ENCODE peak calls at places on chromosomes 2 and 18, in four cellular contexts. C, R, Y and A are unnamed samples.

GRCh38 chr18:44882163-44882881 is 201.6 kb downstream of the SETBP1 start:
- DNase-seq in C (peak; percentile 88), R (no peak), Y (no peak), A (no peak)

GRCh38 chr18:57784034-57784815 is 18.9 kb downstream of the ATP8B1 start:
- DNase-seq in C (no peak), R (peak; percentile 67), Y (no peak), A (peak; percentile 75)

GRCh38 chr18:35158728-35159443 is 81.9 kb upstream of the ZNF397 start:
- DNase-seq in C (no peak), R (no peak), Y (no peak), A (no peak)

GRCh38 chr2:195898505-195898904 is 170.1 kb downstream of the DNAH7 start:
- DNase-seq in C (peak; percentile 68), R (peak; percentile 99), Y (no peak), A (peak; percentile 99)

GRCh38 chr2:202373490-202373889 is 2.6 kb upstream of the BMPR2 start:
- DNase-seq in C (no peak), R (peak; percentile 14), Y (no peak), A (no peak)

GRCh38 chr2:10654069-10654468 is 35.7 kb downstream of the NOL10 start:
- DNase-seq in C (no peak), R (no peak), Y (no peak), A (peak; percentile 50)

GRCh38 chr2:235432741-235433520 is 60.9 kb upstream of the AGAP1 start:
- DNase-seq in C (no peak), R (no peak), Y (no peak), A (no peak)

GRCh38 chr2:10773841-10774341 is 38.7 kb downstream of the PDIA6 start:
- DNase-seq in C (no peak), R (no peak), Y (no peak), A (no peak)

GRCh38 chr18:58091099-58091611 is 47.1 kb downstream of the NEDD4L start:
- DNase-seq in C (no peak), R (no peak), Y (peak; percentile 73), A (no peak)

GRCh38 chr2:20919301-20919800 is 96.5 kb upstream of the LDAH start:
- DNase-seq in C (no peak), R (no peak), Y (no peak), A (no peak)

GRCh38 chr18:46268662-46269061 is 164.5 kb downstream of the HAUS1 start:
- DNase-seq in C (no peak), R (no peak), Y (no peak), A (no peak)

GRCh38 chr18:49546719-49547273 is 15.1 kb upstream of the LIPG start:
- DNase-seq in C (no peak), R (no peak), Y (no peak), A (no peak)

GRCh38 chr2:81334046-81334445 is 1029.5 kb upstream of the LRRTM1 start:
- DNase-seq in C (no peak), R (no peak), Y (no peak), A (no peak)

GRCh38 chr2:22970284-22970975 is 414.5 kb upstream of the KLHL29 start:
- DNase-seq in C (no peak), R (no peak), Y (no peak), A (no peak)

GRCh38 chr2:73759287-73759764 is 20.6 kb downstream of the DUSP11 start:
- DNase-seq in C (peak; percentile 9), R (peak; percentile 49), Y (no peak), A (no peak)

GRCh38 chr2:139142252-139142651 is 362.1 kb upstream of the NXPH2 start:
- DNase-seq in C (peak; percentile 72), R (no peak), Y (peak; percentile 4), A (peak; percentile 38)

GRCh38 chr2:144524190-144524957 is 4.5 kb upstream of the ZEB2 start:
- DNase-seq in C (peak; percentile 78), R (no peak), Y (no peak), A (peak; percentile 32)

GRCh38 chr2:102092518-102092917 is 50.0 kb upstream of the IL1R1 start:
- DNase-seq in C (no peak), R (no peak), Y (no peak), A (no peak)

GRCh38 chr2:120825370-120826259 is 89.9 kb downstream of the GLI2 start:
- DNase-seq in C (peak; percentile 13), R (peak; percentile 54), Y (no peak), A (peak; percentile 84)

GRCh38 chr2:237122214-237122666 is 36.6 kb downstream of the COPS8 start:
- DNase-seq in C (peak; percentile 27), R (peak; percentile 73), Y (peak; percentile 59), A (peak; percentile 79)

GRCh38 chr2:223841436-223842180 is 4.2 kb upstream of the AP1S3 start:
- DNase-seq in C (no peak), R (no peak), Y (peak; percentile 49), A (no peak)

GRCh38 chr2:223835701-223836532 is 1.5 kb downstream of the AP1S3 start:
- DNase-seq in C (no peak), R (no peak), Y (peak; percentile 83), A (no peak)

GRCh38 chr2:223834431-223834830 is 3.0 kb downstream of the AP1S3 start:
- DNase-seq in C (no peak), R (no peak), Y (no peak), A (no peak)

GRCh38 chr2:223837290-223838061 is at the start of gene AP1S3:
- DNase-seq in C (peak; percentile 73), R (peak; percentile 41), Y (peak; percentile 88), A (peak; percentile 49)
- TF ChIP-seq CTCF in C (no peak), R (no peak), Y (no peak), A (peak; percentile 5)

DNA sequence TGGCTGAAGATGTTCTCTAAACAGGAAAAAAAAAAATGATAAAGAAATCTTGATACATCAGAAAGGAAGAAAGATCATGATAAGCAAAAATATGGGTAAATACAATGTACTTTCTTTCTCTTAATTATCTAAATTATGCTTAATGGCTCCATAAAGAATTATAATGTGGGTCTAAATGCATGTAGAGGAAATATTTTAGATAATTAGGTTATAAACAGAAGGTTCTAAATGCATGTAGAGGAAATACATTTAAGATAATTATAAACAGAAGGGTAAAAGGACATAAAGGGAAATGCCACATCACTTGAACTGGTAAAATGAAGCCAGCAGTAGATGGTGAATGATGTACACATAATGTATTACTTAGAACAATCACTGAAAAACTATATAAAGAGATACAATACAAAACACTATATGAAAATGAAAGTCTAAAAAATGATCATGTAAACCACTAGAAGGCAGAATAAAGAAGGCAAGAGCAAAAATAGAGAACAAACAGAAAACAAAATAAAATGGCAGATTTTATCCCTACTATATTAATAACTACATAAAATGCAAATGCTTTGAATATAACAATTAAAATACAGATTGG is 308.4 kb upstream of the CDH2 start:
- DNase-seq in C (no peak), R (no peak), Y (no peak), A (no peak)
- TF ChIP-seq CTCF in C (no peak), R (no peak), Y (no peak), A (no peak)

GRCh38 chr2:203636896-203637818 is 69.3 kb upstream of the CD28 start:
- DNase-seq in C (no peak), R (no peak), Y (no peak), A (peak; percentile 24)
- TF ChIP-seq CTCF in C (no peak), R (no peak), Y (no peak), A (no peak)

DNA sequence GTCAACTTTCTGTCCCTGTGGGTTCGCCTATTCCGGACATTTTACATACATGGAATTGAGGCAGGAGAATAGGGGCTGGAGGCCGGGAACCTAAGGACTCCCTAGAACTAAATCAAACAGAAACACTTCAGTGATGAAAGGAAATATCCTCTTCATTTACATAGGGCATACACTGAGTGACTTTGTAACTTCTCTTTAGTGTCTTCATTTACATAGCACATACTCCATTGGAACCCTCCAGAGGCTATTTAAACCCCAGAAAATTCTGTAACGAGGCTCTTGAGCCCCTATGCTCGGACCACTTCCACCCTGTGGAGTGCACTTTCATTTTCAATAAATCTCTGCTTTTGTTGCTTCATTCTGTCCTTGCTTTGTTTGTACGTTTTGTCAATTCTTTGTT is 56.4 kb downstream of the CCDC195 start:
- DNase-seq in C (no peak), R (no peak), Y (no peak), A (no peak)
- TF ChIP-seq CTCF in C (no peak), R (no peak), Y (no peak), A (no peak)

GRCh38 chr18:43846302-43846701 is 569.0 kb upstream of the SYT4 start:
- DNase-seq in C (no peak), R (no peak), Y (no peak), A (no peak)
- TF ChIP-seq CTCF in C (no peak), R (no peak), Y (no peak), A (no peak)

GRCh38 chr2:205717999-205718398 is 35.7 kb downstream of the NRP2 start:
- DNase-seq in C (no peak), R (no peak), Y (no peak), A (no peak)

GRCh38 chr2:205714789-205715411 is 32.6 kb downstream of the NRP2 start:
- DNase-seq in C (peak; percentile 42), R (no peak), Y (no peak), A (no peak)

GRCh38 chr2:205714058-205714776 is 31.9 kb downstream of the NRP2 start:
- DNase-seq in C (no peak), R (peak; percentile 58), Y (peak; percentile 77), A (peak; percentile 77)

GRCh38 chr2:205712983-205713531 is 30.8 kb downstream of the NRP2 start:
- DNase-seq in C (no peak), R (no peak), Y (no peak), A (no peak)

GRCh38 chr2:205716126-205716525 is 33.8 kb downstream of the NRP2 start:
- DNase-seq in C (no peak), R (no peak), Y (no peak), A (no peak)
- TF ChIP-seq CTCF in C (peak; percentile 27), R (peak; percentile 68), Y (no peak), A (peak; percentile 19)

GRCh38 chr2:127643698-127644660 is 2.0 kb upstream of the GPR17 start:
- DNase-seq in C (no peak), R (no peak), Y (no peak), A (no peak)
- TF ChIP-seq CTCF in C (no peak), R (peak; percentile 9), Y (no peak), A (no peak)

DNA sequence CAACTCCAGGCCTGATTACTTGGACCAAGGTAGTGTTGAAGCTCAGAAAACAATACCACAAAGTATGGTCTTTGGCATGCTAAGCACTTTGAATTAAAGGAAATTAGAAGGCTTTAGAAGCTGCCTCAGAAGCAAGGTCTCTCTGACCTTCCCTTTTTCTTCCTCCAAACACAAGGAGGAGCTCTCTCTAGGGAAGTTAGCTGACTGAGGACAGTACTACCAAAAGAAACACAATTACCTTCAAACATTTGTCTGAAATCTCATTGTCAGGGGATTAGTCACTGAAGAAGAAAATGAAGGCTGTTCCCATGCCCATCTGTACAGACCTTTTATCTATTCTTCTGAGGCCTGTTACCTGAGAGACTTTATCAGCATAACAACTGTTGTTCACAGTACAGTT is 279.3 kb downstream of the CDH20 start:
- DNase-seq in C (no peak), R (no peak), Y (no peak), A (no peak)
- TF ChIP-seq CTCF in C (peak; percentile 16), R (peak; percentile 52), Y (no peak), A (peak; percentile 25)

GRCh38 chr18:11163668-11164067 is 14.3 kb upstream of the PIEZO2 start:
- DNase-seq in C (peak; percentile 47), R (no peak), Y (peak; percentile 23), A (peak; percentile 15)
- TF ChIP-seq CTCF in C (peak; percentile 75), R (peak; percentile 82), Y (peak; percentile 59), A (peak; percentile 56)

GRCh38 chr2:9102861-9103662 is 99.6 kb upstream of the MBOAT2 start:
- DNase-seq in C (peak; percentile 27), R (no peak), Y (no peak), A (no peak)
- TF ChIP-seq CTCF in C (no peak), R (peak; percentile 28), Y (no peak), A (no peak)